ENCODE peak calls at places on chromosomes 13 and 19, in six cellular contexts. E, J, G, I, K and D are unnamed samples.

GRCh38 chr19:10191347-10191746 is 3.4 kb downstream of the DNMT1 start:
- DNase-seq in I (peak; percentile 33), G (no peak), K (peak; percentile 76), J (no peak), E (peak; percentile 18), D (no peak)

GRCh38 chr13:42393573-42394360 is 121.8 kb downstream of the AKAP11 start:
- DNase-seq in G (no peak), K (no peak), I (no peak), J (no peak), E (no peak), D (no peak)

GRCh38 chr13:43878897-43879322 is 630 bp downstream of the CCDC122 start:
- DNase-seq in I (peak; percentile 70), J (peak; percentile 76), K (peak; percentile 71), E (peak; percentile 33), G (peak; percentile 52), D (no peak)

GRCh38 chr19:44725684-44726083 is 22.8 kb upstream of the BCL3 start:
- DNase-seq in G (no peak), K (no peak), J (no peak), E (no peak), I (no peak), D (no peak)

GRCh38 chr19:11480927-11481776 is at the start of gene ELAVL3:
- DNase-seq in G (peak; percentile 67), J (no peak), I (no peak), K (no peak), E (no peak), D (no peak)

GRCh38 chr13:76148926-76149325 is 512.8 kb downstream of the LMO7 start:
- DNase-seq in K (no peak), G (no peak), I (no peak), E (no peak), J (no peak), D (no peak)

GRCh38 chr13:102877285-102877684 is 31.5 kb downstream of the ERCC5 start:
- DNase-seq in K (no peak), G (no peak), E (no peak), I (peak; percentile 62), J (no peak), D (no peak)

GRCh38 chr13:84497613-84498012 is 615.3 kb upstream of the SLITRK1 start:
- DNase-seq in G (no peak), K (no peak), J (no peak), I (no peak), E (no peak), D (no peak)

GRCh38 chr13:47890146-47890814 is 110.8 kb downstream of the SUCLA2 start:
- DNase-seq in K (no peak), E (no peak), G (no peak), I (no peak), J (no peak), D (no peak)

GRCh38 chr13:25860862-25861261 is 191.0 kb downstream of the SHISA2 start:
- DNase-seq in G (no peak), E (no peak), K (no peak), I (no peak), J (no peak), D (no peak)

GRCh38 chr13:108155185-108156106 is 59.9 kb downstream of the LIG4 start:
- DNase-seq in J (peak; percentile 37), E (peak; percentile 39), K (peak; percentile 75), G (peak; percentile 33), I (peak; percentile 50), D (peak; percentile 20)

GRCh38 chr13:112722433-112723250 is 32.8 kb downstream of the ATP11A start:
- DNase-seq in I (peak; percentile 75), G (no peak), K (peak; percentile 79), J (peak; percentile 55), E (no peak), D (peak; percentile 28)

GRCh38 chr19:33906578-33907335 is 110.1 kb downstream of the KCTD15 start:
- DNase-seq in I (peak; percentile 13), J (peak; percentile 18), E (no peak), G (peak; percentile 58), K (no peak), D (no peak)

DNA sequence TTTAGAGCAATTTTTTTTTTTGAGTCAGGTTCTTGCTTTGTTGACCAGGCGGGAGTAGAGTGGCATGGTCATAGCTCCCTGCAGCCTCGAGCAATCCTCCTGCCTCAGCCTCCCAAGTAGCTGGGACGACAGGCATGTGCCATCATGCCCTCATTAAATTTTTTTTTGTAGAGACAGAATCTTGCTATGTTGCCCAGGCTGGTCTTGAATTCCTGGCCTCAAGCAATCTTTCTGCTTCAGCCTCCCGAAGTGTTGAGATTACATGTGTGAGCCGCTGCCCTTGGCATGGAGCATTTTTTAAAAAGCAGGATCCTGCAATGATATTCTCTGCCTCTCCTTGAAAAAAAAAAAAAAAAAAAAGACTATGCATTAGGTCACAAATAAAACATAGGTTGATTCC is 5.9 kb downstream of the GPR32 start:
- DNase-seq in K (no peak), I (no peak), J (no peak), E (no peak), G (no peak), D (no peak)
- H3K27ac ChIP-seq in K (no peak overlapping the region), I (no peak overlapping the region), J (no peak overlapping the region), E (no peak overlapping the region), G (no peak overlapping the region), D (no peak overlapping the region)

DNA sequence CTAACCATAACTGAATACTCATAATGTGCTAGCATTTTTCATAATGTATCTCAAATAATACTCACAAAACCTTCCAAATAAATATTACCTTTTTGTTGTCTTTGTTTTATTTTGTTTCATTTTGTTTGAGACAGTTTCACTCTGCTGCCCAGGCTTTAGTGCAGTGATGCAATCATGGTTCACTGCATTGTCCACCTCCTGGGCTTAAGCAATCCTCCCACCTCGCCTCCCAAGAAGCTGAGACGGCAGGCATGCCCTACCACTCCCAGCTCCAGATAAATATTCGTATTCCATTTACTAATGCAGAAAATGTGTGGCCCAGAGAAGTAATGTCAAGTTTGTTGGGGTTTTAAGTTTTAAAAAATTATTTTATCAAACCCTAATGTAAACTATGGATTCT is 739.1 kb downstream of the GPC5 start:
- DNase-seq in I (no peak), E (no peak), K (no peak), J (no peak), G (no peak), D (no peak)
- H3K27ac ChIP-seq in I (no peak overlapping the region), E (no peak overlapping the region), K (no peak overlapping the region), J (no peak overlapping the region), G (no peak overlapping the region), D (no peak overlapping the region)

GRCh38 chr13:35836476-35836875 is 294.7 kb downstream of the DCLK1 start:
- DNase-seq in K (no peak), G (no peak), I (no peak), E (no peak), J (no peak), D (no peak)
- H3K27ac ChIP-seq in K (no peak overlapping the region), G (no peak overlapping the region), I (no peak overlapping the region), E (no peak overlapping the region), J (no peak overlapping the region), D (no peak overlapping the region)

DNA sequence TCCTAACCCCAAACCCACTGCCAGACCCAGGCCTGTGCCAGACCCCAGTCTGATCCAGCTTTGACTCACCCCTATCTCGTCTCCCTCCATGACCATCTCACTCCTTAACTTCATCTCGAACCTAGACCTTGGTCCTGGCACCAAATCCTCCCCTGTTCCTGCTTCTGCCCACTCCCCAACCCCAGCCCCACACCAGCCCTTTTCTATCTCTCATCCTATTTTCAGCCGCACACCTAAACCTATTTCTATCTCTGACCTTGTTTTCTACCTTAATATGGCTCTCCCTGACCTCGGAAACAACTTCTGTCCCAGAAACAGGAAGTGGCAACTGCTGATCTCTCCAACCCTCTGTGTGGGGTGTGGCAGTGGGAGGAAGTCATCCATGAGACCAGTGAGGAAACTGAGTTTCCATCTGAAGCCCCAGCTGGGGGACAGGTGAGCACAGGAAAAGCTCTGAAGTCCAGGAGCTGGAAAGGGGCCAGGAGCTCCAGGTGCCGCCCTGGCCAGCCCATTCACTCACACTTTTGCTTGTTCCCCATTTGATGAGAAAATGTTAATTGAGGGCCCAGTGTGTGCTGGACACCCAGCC is 13.7 kb downstream of the PTH2 start:
- DNase-seq in G (no peak), J (no peak), E (no peak), I (no peak), K (no peak), D (no peak)
- H3K27ac ChIP-seq in G (no peak overlapping the region), J (no peak overlapping the region), E (peak overlapping the region; percentile 19), I (no peak overlapping the region), K (no peak overlapping the region), D (no peak overlapping the region)

DNA sequence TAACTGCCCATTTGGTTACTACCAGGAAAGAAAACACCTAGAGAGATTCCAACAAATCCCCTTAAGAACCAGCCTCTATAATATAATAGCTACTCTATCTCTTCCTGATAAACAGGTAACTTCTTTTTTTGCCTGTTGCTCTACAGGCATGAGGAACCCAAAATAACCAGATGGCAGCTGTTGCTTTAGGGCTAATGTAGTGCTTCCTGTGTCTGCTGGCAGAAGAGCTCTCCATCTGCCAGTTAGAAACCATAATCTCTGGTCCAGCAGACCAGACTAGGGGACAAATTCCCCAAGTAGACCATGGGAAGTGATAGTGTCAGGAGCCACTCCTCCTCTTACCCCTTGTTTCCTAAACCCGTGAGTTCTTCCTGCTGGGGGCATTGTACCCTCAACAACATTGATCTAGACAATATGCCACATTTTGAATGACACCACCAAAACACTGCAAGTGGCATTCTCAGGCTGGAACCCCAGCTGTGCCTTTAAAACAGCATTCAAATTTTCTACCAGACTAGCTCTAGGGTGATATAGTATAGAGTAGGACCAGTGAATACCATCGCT is 135.9 kb downstream of the DLEU7 start:
- DNase-seq in E (no peak), J (no peak), I (no peak), K (no peak), G (no peak), D (no peak)
- H3K27ac ChIP-seq in E (no peak overlapping the region), J (no peak overlapping the region), I (no peak overlapping the region), K (no peak overlapping the region), G (no peak overlapping the region), D (no peak overlapping the region)

GRCh38 chr13:97221491-97221890 is 642 bp upstream of the MBNL2 start:
- DNase-seq in E (no peak), J (no peak), I (no peak), K (no peak), G (no peak), D (no peak)
- H3K27ac ChIP-seq in E (peak overlapping the region; percentile 81), J (peak overlapping the region; percentile 95), I (no peak overlapping the region), K (peak overlapping the region; percentile 90), G (no peak overlapping the region), D (peak overlapping the region; percentile 99)

DNA sequence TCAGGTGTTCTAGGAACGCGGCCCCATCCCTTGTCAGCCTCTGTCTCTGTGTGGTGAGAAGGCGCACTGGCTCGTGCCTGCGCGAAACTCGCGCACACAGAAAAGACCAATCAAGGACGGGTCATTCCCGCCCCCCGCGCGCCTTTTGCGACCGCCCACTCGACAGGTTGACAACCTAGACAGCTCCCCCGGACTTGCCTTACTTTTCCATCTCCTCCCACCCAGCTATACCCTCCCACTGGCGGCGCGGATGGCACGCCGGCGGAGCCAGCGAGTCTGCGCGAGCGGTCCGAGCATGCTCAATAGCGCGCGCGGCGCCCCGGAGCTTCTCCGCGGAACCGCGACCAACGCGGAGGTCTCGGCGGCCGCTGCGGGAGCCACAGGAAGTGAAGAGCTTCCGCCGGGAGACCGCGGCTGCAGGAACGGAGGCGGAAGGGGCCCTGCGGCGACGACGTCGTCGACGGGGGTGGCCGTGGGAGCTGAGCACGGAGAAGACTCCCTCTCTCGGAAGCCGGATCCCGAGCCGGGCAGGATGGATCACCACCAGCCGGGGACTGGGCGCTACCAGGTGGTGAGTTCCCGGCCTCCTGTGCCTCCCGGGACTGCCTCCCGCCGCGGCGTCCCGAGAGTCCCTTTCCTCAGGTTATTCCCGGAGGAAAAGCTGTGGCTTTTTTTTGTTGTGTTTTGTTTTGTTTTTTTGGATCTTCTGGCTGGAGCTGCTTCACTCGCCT is at the start of gene NDFIP2:
- DNase-seq in J (peak; percentile 88), I (peak; percentile 83), E (peak; percentile 49), K (peak; percentile 89), G (peak; percentile 84), D (no peak)
- H3K27ac ChIP-seq in J (peak within 1 kb of the TSS; percentile 89), I (no peak within 1 kb of the TSS), E (peak within 1 kb of the TSS; percentile 66), K (peak within 1 kb of the TSS; percentile 88), G (no peak within 1 kb of the TSS), D (peak within 1 kb of the TSS; percentile 82)